ENCODE peak calls at places on chromosomes 7 and 10, in five cellular contexts. O is ACHN; H is ecto neural progenitor cell; L is H9; C is activated CD4-positive, alpha-beta T cell treated with anti-CD3 and anti-CD28 coated beads, Interleukin-2, amount 10 ng/mL, durations not matched to agents 7 days and 5 days. P is an unnamed sample.
A peak's percentile ranks its signal among the peaks of the same experiment; 100 is the strongest.

GRCh38 chr10:73894245-73894971 is 16.5 kb upstream of the PLAU start:
- DNase-seq in O (peak; percentile 92), H (no peak), L (no peak), C (no peak), P (peak; percentile 72)

GRCh38 chr10:102449321-102450123 is 1.8 kb downstream of the C10orf95 start:
- DNase-seq in O (peak; percentile 89), H (peak; percentile 67), L (peak; percentile 91), C (peak; percentile 93), P (no peak)

GRCh38 chr7:15765753-15766152 is 79.3 kb upstream of the MEOX2 start:
- DNase-seq in O (no peak), H (no peak), L (no peak), C (no peak), P (no peak)

GRCh38 chr10:48282829-48283228 is 8.3 kb upstream of the FRMPD2 start:
- DNase-seq in O (no peak), H (no peak), L (no peak), C (no peak), P (no peak)

GRCh38 chr10:123570051-123570897 is 95.9 kb upstream of the GPR26 start:
- DNase-seq in O (no peak), H (no peak), L (peak; percentile 15), C (no peak), P (no peak)

GRCh38 chr7:101978683-101979082 is 161.3 kb downstream of the CUX1 start:
- DNase-seq in O (no peak), H (no peak), L (no peak), C (no peak), P (no peak)

GRCh38 chr7:9200666-9201065 is 767.3 kb downstream of the NXPH1 start:
- DNase-seq in O (no peak), H (no peak), L (no peak), C (no peak), P (no peak)

GRCh38 chr10:5064656-5065055 is 29.6 kb upstream of the AKR1C3 start:
- DNase-seq in O (no peak), H (no peak), L (no peak), C (no peak), P (no peak)

GRCh38 chr10:30378607-30379006 is 29.5 kb upstream of the MTPAP start:
- DNase-seq in O (no peak), H (no peak), L (peak; percentile 70), C (no peak), P (no peak)

GRCh38 chr10:3419719-3420495 is 247.3 kb upstream of the PITRM1 start:
- DNase-seq in O (no peak), H (no peak), L (no peak), C (peak; percentile 35), P (no peak)

P was measured in epithelial cell of proximal tubule.